ENCODE peak calls at places on chromosomes 1 and 21, in nine cellular contexts. K, T, A, N, U, F, W, P and Q are unnamed samples.

GRCh38 chr1:206802401-206802800 is 30.1 kb upstream of the IL10 start:
- DNase-seq in W (no peak), A (no peak), F (no peak), N (no peak), P (no peak), T (peak; percentile 69), K (no peak), U (no peak), Q (no peak)

GRCh38 chr1:202320081-202320405 is 21.7 kb downstream of the UBE2T start:
- DNase-seq in U (no peak), F (no peak), W (no peak), K (no peak), T (no peak), P (no peak), N (no peak), A (no peak), Q (no peak)

GRCh38 chr21:17270234-17270633 is 242.6 kb upstream of the CXADR start:
- DNase-seq in U (peak; percentile 44), A (peak; percentile 74), N (no peak), F (peak; percentile 49), T (peak; percentile 78), W (peak; percentile 63), K (no peak), P (peak; percentile 49), Q (peak; percentile 24)

GRCh38 chr1:176692988-176693696 is 230.2 kb downstream of the PAPPA2 start:
- DNase-seq in A (no peak), N (no peak), T (no peak), F (no peak), P (no peak), U (no peak), K (no peak), W (no peak), Q (no peak)

GRCh38 chr21:43603641-43604504 is 55.4 kb downstream of the HSF2BP start:
- DNase-seq in T (peak; percentile 58), P (peak; percentile 27), F (no peak), W (no peak), U (no peak), A (peak; percentile 59), N (no peak), K (no peak), Q (no peak)

GRCh38 chr1:95742591-95743089 is 508.6 kb downstream of the RWDD3 start:
- DNase-seq in A (peak; percentile 18), F (peak; percentile 20), U (no peak), P (peak; percentile 61), T (peak; percentile 87), K (no peak), W (peak; percentile 43), N (no peak), Q (no peak)

GRCh38 chr1:207049974-207050391 is 1.0 kb downstream of the YOD1 start:
- DNase-seq in T (peak; percentile 82), U (peak; percentile 70), F (peak; percentile 82), P (peak; percentile 63), W (peak; percentile 78), N (no peak), A (peak; percentile 60), K (peak; percentile 23), Q (peak; percentile 61)

GRCh38 chr1:197399691-197400521 is 131.9 kb downstream of the CRB1 start:
- DNase-seq in N (no peak), F (peak; percentile 71), U (peak; percentile 79), K (peak; percentile 5), W (peak; percentile 54), P (peak; percentile 80), A (peak; percentile 34), T (peak; percentile 62), Q (peak; percentile 17)

GRCh38 chr1:43671626-43672330 is 21.8 kb downstream of the KDM4A start:
- DNase-seq in T (peak; percentile 91), K (no peak), N (no peak), P (no peak), F (no peak), W (no peak), A (peak; percentile 61), U (no peak), Q (no peak)

GRCh38 chr1:73105755-73106154 is 823.4 kb upstream of the NEGR1 start:
- DNase-seq in A (no peak), W (no peak), P (no peak), U (no peak), K (no peak), T (no peak), N (no peak), F (no peak), Q (no peak)

GRCh38 chr1:50724626-50725286 is 235.3 kb downstream of the FAF1 start:
- DNase-seq in W (no peak), F (no peak), N (no peak), P (no peak), U (no peak), K (no peak), T (no peak), A (no peak), Q (no peak)

GRCh38 chr1:215082532-215083407 is at the start of gene KCNK2:
- DNase-seq in T (peak; percentile 78), K (no peak), A (no peak), F (peak; percentile 28), W (peak; percentile 29), P (peak; percentile 51), N (no peak), U (peak; percentile 75), Q (peak; percentile 26)

GRCh38 chr1:150557813-150558212 is 8.6 kb downstream of the ADAMTSL4 start:
- DNase-seq in W (no peak), F (no peak), P (no peak), T (no peak), N (peak; percentile 52), A (no peak), U (no peak), K (no peak), Q (no peak)

GRCh38 chr21:37341254-37341960 is 25.2 kb upstream of the DYRK1A start:
- DNase-seq in F (peak; percentile 79), N (no peak), W (no peak), T (peak; percentile 55), A (no peak), U (no peak), P (no peak), K (no peak), Q (no peak)

GRCh38 chr1:218585565-218586184 is 240.5 kb downstream of the TGFB2 start:
- DNase-seq in T (peak; percentile 70), U (peak; percentile 65), W (peak; percentile 71), F (peak; percentile 99), A (peak; percentile 91), P (peak; percentile 94), N (no peak), K (no peak), Q (peak; percentile 15)